ENCODE peak calls at places on chromosomes 5 and 9, in eight cellular contexts. O, R, S, V, I, M, D and F are unnamed samples.

GRCh38 chr9:108035485-108035884 is 545.9 kb upstream of the KLF4 start:
- DNase-seq in O (no peak), R (no peak), S (no peak), V (no peak), I (no peak), M (no peak), D (no peak), F (no peak)

GRCh38 chr9:86262436-86262835 is 3.0 kb upstream of the C9orf153 start:
- DNase-seq in O (no peak), R (no peak), S (no peak), V (no peak), I (no peak), M (no peak), D (no peak), F (peak)

GRCh38 chr5:133773247-133774202 is 161.2 kb upstream of the FSTL4 start:
- DNase-seq in O (no peak), R (no peak), S (no peak), V (no peak), I (no peak), M (no peak), D (no peak), F (peak)

GRCh38 chr5:33701251-33701650 is 190.5 kb downstream of the ADAMTS12 start:
- DNase-seq in O (no peak), R (no peak), S (no peak), V (no peak), I (no peak), M (no peak), D (no peak), F (no peak)

GRCh38 chr9:75083188-75083976 is 4.6 kb downstream of the NMRK1 start:
- DNase-seq in O (no peak), R (peak), S (no peak), V (no peak), I (peak), M (no peak), D (peak), F (peak)

GRCh38 chr9:137988701-137989100 is 111.1 kb downstream of the CACNA1B start:
- DNase-seq in O (no peak), R (no peak), S (no peak), V (no peak), I (no peak), M (no peak), D (no peak), F (no peak)

GRCh38 chr5:34015120-34015807 is 7.4 kb upstream of the AMACR start:
- DNase-seq in O (no peak), R (no peak), S (no peak), V (no peak), I (no peak), M (no peak), D (no peak), F (no peak)

GRCh38 chr9:6197330-6197729 is 18.3 kb upstream of the IL33 start:
- DNase-seq in O (no peak), R (peak), S (no peak), V (no peak), I (no peak), M (no peak), D (peak), F (peak)

GRCh38 chr9:114016101-114016500 is 62.0 kb downstream of the AMBP start:
- DNase-seq in O (no peak), R (no peak), S (no peak), V (no peak), I (no peak), M (no peak), D (no peak), F (no peak)

GRCh38 chr5:21654-22233 is 70.2 kb upstream of the PLEKHG4B start:
- DNase-seq in O (no peak), R (no peak), S (no peak), V (no peak), I (no peak), M (no peak), D (no peak), F (peak)

GRCh38 chr9:116484483-116484776 is 202.7 kb upstream of the TRIM32 start:
- DNase-seq in O (no peak), R (no peak), S (no peak), V (no peak), I (no peak), M (no peak), D (no peak), F (no peak)

GRCh38 chr9:131419029-131419614 is 25.2 kb downstream of the PRRC2B start:
- DNase-seq in O (no peak), R (no peak), S (no peak), V (no peak), I (no peak), M (no peak), D (no peak), F (no peak)

GRCh38 chr5:157336423-157336744 is 70.5 kb downstream of the CYFIP2 start:
- DNase-seq in O (peak), R (no peak), S (no peak), V (no peak), I (no peak), M (no peak), D (no peak), F (no peak)

GRCh38 chr9:104025109-104025508 is 69.0 kb upstream of the SMC2 start:
- DNase-seq in O (no peak), R (no peak), S (no peak), V (no peak), I (no peak), M (no peak), D (no peak), F (no peak)

GRCh38 chr5:28725001-28725400 is 1686.6 kb upstream of the CDH9 start:
- DNase-seq in O (no peak), R (no peak), S (no peak), V (no peak), I (no peak), M (no peak), D (no peak), F (no peak)

GRCh38 chr9:101212661-101213060 is 172.1 kb downstream of the BAAT start:
- DNase-seq in O (no peak), R (no peak), S (no peak), V (no peak), I (no peak), M (no peak), D (no peak), F (no peak)

GRCh38 chr5:135488727-135489465 is 36.7 kb upstream of the TIFAB start:
- DNase-seq in O (peak), R (peak), S (no peak), V (peak), I (no peak), M (no peak), D (no peak), F (peak)

GRCh38 chr5:140362875-140363630 is 3.1 kb downstream of the SLC4A9 start:
- DNase-seq in O (peak), R (peak), S (peak), V (peak), I (peak), M (peak), D (peak), F (peak)

GRCh38 chr5:421901-422300 is 21.1 kb upstream of the EXOC3 start:
- DNase-seq in O (no peak), R (no peak), S (peak), V (no peak), I (no peak), M (no peak), D (no peak), F (no peak)

GRCh38 chr5:157335534-157336422 is 69.9 kb downstream of the CYFIP2 start:
- DNase-seq in O (no peak), R (no peak), S (no peak), V (no peak), I (no peak), M (no peak), D (no peak), F (no peak)

GRCh38 chr5:144416196-144416595 is 245.5 kb downstream of the KCTD16 start:
- DNase-seq in O (no peak), R (no peak), S (no peak), V (no peak), I (no peak), M (no peak), D (no peak), F (no peak)

GRCh38 chr5:124444147-124444775 is 302.2 kb downstream of the ZNF608 start:
- DNase-seq in O (no peak), R (no peak), S (no peak), V (no peak), I (no peak), M (no peak), D (no peak), F (no peak)

GRCh38 chr5:179124329-179124852 is 64.2 kb downstream of the ZNF354C start:
- DNase-seq in O (no peak), R (no peak), S (no peak), V (no peak), I (no peak), M (no peak), D (no peak), F (no peak)

GRCh38 chr5:66958126-66958983 is 238.2 kb downstream of the CD180 start:
- DNase-seq in O (no peak), R (no peak), S (no peak), V (no peak), I (no peak), M (no peak), D (no peak), F (peak)

GRCh38 chr5:130528474-130528873 is 624.2 kb downstream of the CHSY3 start:
- DNase-seq in O (no peak), R (no peak), S (no peak), V (no peak), I (no peak), M (no peak), D (no peak), F (no peak)

GRCh38 chr5:58722160-58722559 is 139.3 kb downstream of the RAB3C start:
- DNase-seq in O (no peak), R (peak), S (no peak), V (no peak), I (no peak), M (no peak), D (no peak), F (no peak)

GRCh38 chr5:74019923-74020322 is 393.9 kb downstream of the ARHGEF28 start:
- DNase-seq in O (no peak), R (no peak), S (no peak), V (no peak), I (no peak), M (no peak), D (no peak), F (no peak)

GRCh38 chr5:147818290-147818689 is 13.2 kb downstream of the SPINK1 start:
- DNase-seq in O (no peak), R (no peak), S (no peak), V (no peak), I (no peak), M (no peak), D (no peak), F (no peak)

GRCh38 chr5:11293523-11293922 is 532.5 kb upstream of the DAP start:
- DNase-seq in O (no peak), R (no peak), S (no peak), V (no peak), I (no peak), M (no peak), D (no peak), F (no peak)

GRCh38 chr5:133610489-133611356 is 1.6 kb downstream of the FSTL4 start:
- DNase-seq in O (peak), R (peak), S (peak), V (peak), I (peak), M (no peak), D (peak), F (peak)

GRCh38 chr9:116000748-116001329 is 152.8 kb upstream of the PAPPA start:
- DNase-seq in O (peak), R (peak), S (no peak), V (peak), I (no peak), M (no peak), D (peak), F (peak)